ENCODE peak calls at places on chromosomes 2 and 18, in seven cellular contexts. One of them, this sample, is unnamed.

GRCh38 chr2:220703279-220703678 is 868.8 kb downstream of the EPHA4 start:
- DNase-seq in AG20443: no peak
- DNase-seq in epithelial cell of prostate: no peak
- DNase-seq in NCI-H1105 treated with DMSO at 0.1 percent for 48 hours: no peak
- DNase-seq in NCI-H2029 treated with DMSO at 0.1 percent for 48 hours: no peak
- DNase-seq in C1 segment of cervical spinal cord: no peak
- DNase-seq in neural progenitor cell: peak
- DNase-seq in this sample: no peak

GRCh38 chr2:98334439-98335078 is 11.7 kb upstream of the CNGA3 start:
- DNase-seq in AG20443: peak
- DNase-seq in epithelial cell of prostate: peak
- DNase-seq in NCI-H1105 treated with DMSO at 0.1 percent for 48 hours: peak
- DNase-seq in NCI-H2029 treated with DMSO at 0.1 percent for 48 hours: peak
- DNase-seq in C1 segment of cervical spinal cord: peak
- DNase-seq in neural progenitor cell: peak
- DNase-seq in this sample: peak

GRCh38 chr2:86070868-86071267 is 34.8 kb downstream of the POLR1A start:
- DNase-seq in AG20443: no peak
- DNase-seq in epithelial cell of prostate: no peak
- DNase-seq in NCI-H1105 treated with DMSO at 0.1 percent for 48 hours: no peak
- DNase-seq in NCI-H2029 treated with DMSO at 0.1 percent for 48 hours: no peak
- DNase-seq in C1 segment of cervical spinal cord: no peak
- DNase-seq in neural progenitor cell: no peak
- DNase-seq in this sample: no peak

GRCh38 chr18:46946656-46947282 is 29.4 kb downstream of the KATNAL2 start:
- DNase-seq in AG20443: peak
- DNase-seq in epithelial cell of prostate: no peak
- DNase-seq in NCI-H1105 treated with DMSO at 0.1 percent for 48 hours: peak
- DNase-seq in NCI-H2029 treated with DMSO at 0.1 percent for 48 hours: peak
- DNase-seq in C1 segment of cervical spinal cord: peak
- DNase-seq in neural progenitor cell: peak
- DNase-seq in this sample: peak

GRCh38 chr2:222431859-222432258 is 7.5 kb downstream of the SGPP2 start:
- DNase-seq in AG20443: no peak
- DNase-seq in epithelial cell of prostate: no peak
- DNase-seq in NCI-H1105 treated with DMSO at 0.1 percent for 48 hours: no peak
- DNase-seq in NCI-H2029 treated with DMSO at 0.1 percent for 48 hours: no peak
- DNase-seq in C1 segment of cervical spinal cord: no peak
- DNase-seq in neural progenitor cell: no peak
- DNase-seq in this sample: no peak

GRCh38 chr2:71503827-71504226 is 50.5 kb downstream of the DYSF start:
- DNase-seq in AG20443: no peak
- DNase-seq in epithelial cell of prostate: peak
- DNase-seq in NCI-H1105 treated with DMSO at 0.1 percent for 48 hours: no peak
- DNase-seq in NCI-H2029 treated with DMSO at 0.1 percent for 48 hours: no peak
- DNase-seq in C1 segment of cervical spinal cord: no peak
- DNase-seq in neural progenitor cell: no peak
- DNase-seq in this sample: no peak

GRCh38 chr2:216654528-216655052 is 21.4 kb downstream of the IGFBP2 start:
- DNase-seq in AG20443: no peak
- DNase-seq in epithelial cell of prostate: no peak
- DNase-seq in NCI-H1105 treated with DMSO at 0.1 percent for 48 hours: no peak
- DNase-seq in NCI-H2029 treated with DMSO at 0.1 percent for 48 hours: no peak
- DNase-seq in C1 segment of cervical spinal cord: no peak
- DNase-seq in neural progenitor cell: no peak
- DNase-seq in this sample: no peak

GRCh38 chr2:25257032-25257455 is 84.7 kb downstream of the DNMT3A start:
- DNase-seq in AG20443: no peak
- DNase-seq in epithelial cell of prostate: no peak
- DNase-seq in NCI-H1105 treated with DMSO at 0.1 percent for 48 hours: peak
- DNase-seq in NCI-H2029 treated with DMSO at 0.1 percent for 48 hours: no peak
- DNase-seq in C1 segment of cervical spinal cord: peak
- DNase-seq in neural progenitor cell: peak
- DNase-seq in this sample: no peak

GRCh38 chr2:19021721-19022120 is 336.7 kb downstream of the OSR1 start:
- DNase-seq in AG20443: peak
- DNase-seq in epithelial cell of prostate: no peak
- DNase-seq in NCI-H1105 treated with DMSO at 0.1 percent for 48 hours: no peak
- DNase-seq in NCI-H2029 treated with DMSO at 0.1 percent for 48 hours: no peak
- DNase-seq in C1 segment of cervical spinal cord: no peak
- DNase-seq in neural progenitor cell: no peak
- DNase-seq in this sample: no peak

GRCh38 chr18:70190529-70190928 is 15.0 kb downstream of the RTTN start:
- DNase-seq in AG20443: no peak
- DNase-seq in epithelial cell of prostate: no peak
- DNase-seq in NCI-H1105 treated with DMSO at 0.1 percent for 48 hours: no peak
- DNase-seq in NCI-H2029 treated with DMSO at 0.1 percent for 48 hours: no peak
- DNase-seq in C1 segment of cervical spinal cord: no peak
- DNase-seq in neural progenitor cell: no peak
- DNase-seq in this sample: no peak

GRCh38 chr2:54591551-54591950 is 131.9 kb upstream of the EML6 start:
- DNase-seq in AG20443: no peak
- DNase-seq in epithelial cell of prostate: no peak
- DNase-seq in NCI-H1105 treated with DMSO at 0.1 percent for 48 hours: no peak
- DNase-seq in NCI-H2029 treated with DMSO at 0.1 percent for 48 hours: no peak
- DNase-seq in C1 segment of cervical spinal cord: no peak
- DNase-seq in neural progenitor cell: no peak
- DNase-seq in this sample: no peak

GRCh38 chr2:65228249-65228750 is 669 bp downstream of the ACTR2 start:
- DNase-seq in AG20443: no peak
- DNase-seq in epithelial cell of prostate: no peak
- DNase-seq in NCI-H1105 treated with DMSO at 0.1 percent for 48 hours: no peak
- DNase-seq in NCI-H2029 treated with DMSO at 0.1 percent for 48 hours: no peak
- DNase-seq in C1 segment of cervical spinal cord: no peak
- DNase-seq in neural progenitor cell: no peak
- DNase-seq in this sample: no peak

GRCh38 chr2:220332886-220333285 is 705.5 kb downstream of the SLC4A3 start:
- DNase-seq in AG20443: no peak
- DNase-seq in epithelial cell of prostate: no peak
- DNase-seq in NCI-H1105 treated with DMSO at 0.1 percent for 48 hours: no peak
- DNase-seq in NCI-H2029 treated with DMSO at 0.1 percent for 48 hours: no peak
- DNase-seq in C1 segment of cervical spinal cord: no peak
- DNase-seq in neural progenitor cell: no peak
- DNase-seq in this sample: no peak

GRCh38 chr2:111252436-111252835 is 131.7 kb downstream of the BCL2L11 start:
- DNase-seq in AG20443: no peak
- DNase-seq in epithelial cell of prostate: peak
- DNase-seq in NCI-H1105 treated with DMSO at 0.1 percent for 48 hours: no peak
- DNase-seq in NCI-H2029 treated with DMSO at 0.1 percent for 48 hours: no peak
- DNase-seq in C1 segment of cervical spinal cord: no peak
- DNase-seq in neural progenitor cell: no peak
- DNase-seq in this sample: no peak

GRCh38 chr2:82013641-82014040 is 1709.1 kb upstream of the LRRTM1 start:
- DNase-seq in AG20443: no peak
- DNase-seq in epithelial cell of prostate: no peak
- DNase-seq in NCI-H1105 treated with DMSO at 0.1 percent for 48 hours: no peak
- DNase-seq in NCI-H2029 treated with DMSO at 0.1 percent for 48 hours: no peak
- DNase-seq in C1 segment of cervical spinal cord: no peak
- DNase-seq in neural progenitor cell: peak
- DNase-seq in this sample: peak

GRCh38 chr18:21484851-21485636 is 115.5 kb downstream of the ESCO1 start:
- DNase-seq in AG20443: no peak
- DNase-seq in epithelial cell of prostate: no peak
- DNase-seq in NCI-H1105 treated with DMSO at 0.1 percent for 48 hours: no peak
- DNase-seq in NCI-H2029 treated with DMSO at 0.1 percent for 48 hours: no peak
- DNase-seq in C1 segment of cervical spinal cord: no peak
- DNase-seq in neural progenitor cell: no peak
- DNase-seq in this sample: no peak

GRCh38 chr2:240530181-240530580 is 27.6 kb downstream of the ANKMY1 start:
- DNase-seq in AG20443: no peak
- DNase-seq in epithelial cell of prostate: no peak
- DNase-seq in NCI-H1105 treated with DMSO at 0.1 percent for 48 hours: no peak
- DNase-seq in NCI-H2029 treated with DMSO at 0.1 percent for 48 hours: no peak
- DNase-seq in C1 segment of cervical spinal cord: no peak
- DNase-seq in neural progenitor cell: no peak
- DNase-seq in this sample: no peak

GRCh38 chr2:118970396-118971135 is 28.6 kb downstream of the MARCO start:
- DNase-seq in AG20443: no peak
- DNase-seq in epithelial cell of prostate: no peak
- DNase-seq in NCI-H1105 treated with DMSO at 0.1 percent for 48 hours: no peak
- DNase-seq in NCI-H2029 treated with DMSO at 0.1 percent for 48 hours: no peak
- DNase-seq in C1 segment of cervical spinal cord: no peak
- DNase-seq in neural progenitor cell: no peak
- DNase-seq in this sample: no peak

GRCh38 chr18:3721771-3722661 is 272.0 kb downstream of the TGIF1 start:
- DNase-seq in AG20443: no peak
- DNase-seq in epithelial cell of prostate: no peak
- DNase-seq in NCI-H1105 treated with DMSO at 0.1 percent for 48 hours: no peak
- DNase-seq in NCI-H2029 treated with DMSO at 0.1 percent for 48 hours: no peak
- DNase-seq in C1 segment of cervical spinal cord: no peak
- DNase-seq in neural progenitor cell: no peak
- DNase-seq in this sample: no peak

GRCh38 chr18:3916082-3916481 is 466.1 kb downstream of the TGIF1 start:
- DNase-seq in AG20443: no peak
- DNase-seq in epithelial cell of prostate: no peak
- DNase-seq in NCI-H1105 treated with DMSO at 0.1 percent for 48 hours: no peak
- DNase-seq in NCI-H2029 treated with DMSO at 0.1 percent for 48 hours: no peak
- DNase-seq in C1 segment of cervical spinal cord: no peak
- DNase-seq in neural progenitor cell: no peak
- DNase-seq in this sample: no peak

GRCh38 chr2:96241901-96242611 is 23.7 kb downstream of the TMEM127 start:
- DNase-seq in AG20443: peak
- DNase-seq in epithelial cell of prostate: no peak
- DNase-seq in NCI-H1105 treated with DMSO at 0.1 percent for 48 hours: no peak
- DNase-seq in NCI-H2029 treated with DMSO at 0.1 percent for 48 hours: no peak
- DNase-seq in C1 segment of cervical spinal cord: peak
- DNase-seq in neural progenitor cell: no peak
- DNase-seq in this sample: no peak

This sample was measured in H9.